ENCODE peak calls at places on chromosomes 12 and 14, in four cellular contexts. O is activated CD4-positive, alpha-beta T cell treated with anti-CD3 and anti-CD28 coated beads for 4 hours; F is hepatocyte; H is cardiac muscle cell. J is an unnamed sample.

GRCh38 chr14:99722741-99723140 is 38.6 kb downstream of the CYP46A1 start:
- DNase-seq in O (no peak), F (no peak), H (no peak), J (no peak)

GRCh38 chr12:16473610-16474326 is 126.3 kb downstream of the MGST1 start:
- DNase-seq in O (no peak), F (no peak), H (peak; percentile 83), J (peak; percentile 18)

GRCh38 chr14:104953097-104953496 is 25.1 kb downstream of the AHNAK2 start:
- DNase-seq in O (no peak), F (no peak), H (no peak), J (no peak)

GRCh38 chr12:5037795-5038357 is 5.8 kb upstream of the KCNA5 start:
- DNase-seq in O (no peak), F (no peak), H (no peak), J (no peak)

GRCh38 chr12:106769546-106769945 is 4.9 kb upstream of the RIC8B start:
- DNase-seq in O (no peak), F (no peak), H (peak; percentile 43), J (peak; percentile 11)

GRCh38 chr14:23056257-23056955 is 914 bp downstream of the CDH24 start:
- DNase-seq in O (peak; percentile 75), F (peak; percentile 84), H (peak; percentile 70), J (peak; percentile 53)

GRCh38 chr12:47312794-47313426 is 233.2 kb upstream of the AMIGO2 start:
- DNase-seq in O (no peak), F (peak; percentile 30), H (no peak), J (no peak)

GRCh38 chr14:103989034-103989433 is 46.7 kb upstream of the RD3L start:
- DNase-seq in O (no peak), F (no peak), H (no peak), J (no peak)

GRCh38 chr12:13088503-13088902 is 15.0 kb downstream of the GSG1 start:
- DNase-seq in O (no peak), F (no peak), H (no peak), J (no peak)

GRCh38 chr12:92827836-92828431 is 101.2 kb downstream of the EEA1 start:
- DNase-seq in O (peak; percentile 31), F (peak; percentile 43), H (peak; percentile 68), J (peak; percentile 74)

GRCh38 chr12:97151481-97151880 is 244.4 kb downstream of the NEDD1 start:
- DNase-seq in O (no peak), F (no peak), H (no peak), J (peak; percentile 96)